ENCODE peak calls at places on chromosomes 2 and 18, in four cellular contexts. F is HepG2, Z is RWPE1, Q is transverse colon. P is an unnamed sample.

GRCh38 chr18:23684515-23685197 is 4.6 kb upstream of the LAMA3 start:
- DNase-seq in F (peak; percentile 47), Z (no peak), Q (no peak), P (peak; percentile 50)

GRCh38 chr18:63994783-63995399 is 25.0 kb downstream of the SERPINB8 start:
- DNase-seq in F (peak; percentile 16), Z (peak; percentile 39), Q (peak; percentile 40), P (peak; percentile 44)

GRCh38 chr2:203835867-203836800 is 31.4 kb upstream of the CTLA4 start:
- DNase-seq in F (no peak), Z (no peak), Q (no peak), P (no peak)

GRCh38 chr18:43501099-43501498 is 223.8 kb upstream of the SYT4 start:
- DNase-seq in F (no peak), Z (no peak), Q (no peak), P (no peak)

GRCh38 chr2:222756951-222757645 is 85.6 kb downstream of the MOGAT1 start:
- DNase-seq in F (no peak), Z (peak; percentile 90), Q (no peak), P (no peak)

GRCh38 chr2:219490186-219490585 is 8.5 kb upstream of the GMPPA start:
- DNase-seq in F (no peak), Z (no peak), Q (no peak), P (no peak)

GRCh38 chr2:171893196-171893823 is 734 bp downstream of the SLC25A12 start:
- DNase-seq in F (no peak), Z (peak; percentile 18), Q (no peak), P (peak; percentile 48)

GRCh38 chr18:74609535-74609934 is 11.9 kb downstream of the ZNF407 start:
- DNase-seq in F (no peak), Z (no peak), Q (no peak), P (no peak)

GRCh38 chr2:2326053-2326452 is 5.0 kb downstream of the MYT1L start:
- DNase-seq in F (no peak), Z (no peak), Q (no peak), P (no peak)

GRCh38 chr2:231245253-231246094 is 47.0 kb downstream of the ARMC9 start:
- DNase-seq in F (no peak), Z (no peak), Q (peak; percentile 67), P (peak; percentile 79)

GRCh38 chr2:30910686-30911085 is 103.4 kb upstream of the CAPN13 start:
- DNase-seq in F (no peak), Z (no peak), Q (no peak), P (no peak)

GRCh38 chr2:231306791-231307440 is 88.6 kb upstream of the B3GNT7 start:
- DNase-seq in F (no peak), Z (peak; percentile 44), Q (peak; percentile 39), P (peak; percentile 32)

GRCh38 chr18:48445540-48445939 is 36.4 kb upstream of the ZBTB7C start:
- DNase-seq in F (peak; percentile 89), Z (peak; percentile 30), Q (peak; percentile 83), P (peak; percentile 89)

GRCh38 chr2:72271766-72272615 is 124.3 kb upstream of the CYP26B1 start:
- DNase-seq in F (no peak), Z (peak; percentile 14), Q (peak; percentile 51), P (peak; percentile 94)

GRCh38 chr18:66440433-66440832 is 163.5 kb downstream of the CDH19 start:
- DNase-seq in F (peak; percentile 88), Z (no peak), Q (no peak), P (no peak)

GRCh38 chr18:4096501-4096900 is 358.6 kb downstream of the DLGAP1 start:
- DNase-seq in F (no peak), Z (peak; percentile 57), Q (no peak), P (no peak)

GRCh38 chr2:240449764-240450531 is 14.5 kb downstream of the GPC1 start:
- DNase-seq in F (no peak), Z (peak; percentile 90), Q (no peak), P (no peak)

GRCh38 chr2:7057865-7058400 is 140.7 kb downstream of the RNF144A start:
- DNase-seq in F (no peak), Z (no peak), Q (no peak), P (peak; percentile 25)

GRCh38 chr2:16765356-16765755 is 99.7 kb upstream of the CYRIA start:
- DNase-seq in F (no peak), Z (no peak), Q (no peak), P (no peak)

GRCh38 chr2:102251042-102251848 is 60.1 kb upstream of the IL1RL1 start:
- DNase-seq in F (peak; percentile 38), Z (peak; percentile 30), Q (peak; percentile 73), P (peak; percentile 49)

GRCh38 chr2:86807462-86808275 is 17.0 kb upstream of the CD8A start:
- DNase-seq in F (peak; percentile 56), Z (peak; percentile 66), Q (peak; percentile 58), P (peak; percentile 47)

GRCh38 chr18:76827205-76827885 is 5.0 kb downstream of the ZNF236 start:
- DNase-seq in F (no peak), Z (no peak), Q (no peak), P (no peak)

GRCh38 chr2:62501794-62502500 is 4.0 kb downstream of the TMEM17 start:
- DNase-seq in F (no peak), Z (no peak), Q (no peak), P (no peak)

GRCh38 chr2:66982766-66983165 is 414.4 kb upstream of the ETAA1 start:
- DNase-seq in F (no peak), Z (no peak), Q (no peak), P (peak; percentile 1)

GRCh38 chr18:67216846-67217245 is 299.7 kb downstream of the DSEL start:
- DNase-seq in F (no peak), Z (no peak), Q (no peak), P (no peak)

GRCh38 chr2:195612515-195613495 is 44.2 kb upstream of the SLC39A10 start:
- DNase-seq in F (peak; percentile 57), Z (peak; percentile 72), Q (no peak), P (no peak)

GRCh38 chr2:216341151-216341550 is 31.1 kb downstream of the MARCHF4 start:
- DNase-seq in F (no peak), Z (no peak), Q (no peak), P (no peak)

GRCh38 chr18:7177131-7177744 is 53.7 kb upstream of the LRRC30 start:
- DNase-seq in F (peak; percentile 45), Z (peak; percentile 70), Q (no peak), P (peak; percentile 71)

GRCh38 chr2:86336350-86337234 is 834 bp downstream of the REEP1 start:
- DNase-seq in F (no peak), Z (no peak), Q (no peak), P (peak; percentile 21)

GRCh38 chr2:128693630-128694029 is 375.0 kb upstream of the HS6ST1 start:
- DNase-seq in F (no peak), Z (no peak), Q (no peak), P (no peak)

GRCh38 chr2:84963323-84963691 is 7.7 kb upstream of the KCMF1 start:
- DNase-seq in F (no peak), Z (no peak), Q (no peak), P (no peak)

GRCh38 chr18:58991127-58991798 is 126.6 kb downstream of the ZNF532 start:
- DNase-seq in F (no peak), Z (no peak), Q (no peak), P (no peak)

GRCh38 chr2:241891988-241892298 is 22.4 kb downstream of the RTP5 start:
- DNase-seq in F (no peak), Z (no peak), Q (no peak), P (no peak)

GRCh38 chr18:45589559-45590041 is 25.7 kb upstream of the SLC14A2 start:
- DNase-seq in F (no peak), Z (no peak), Q (no peak), P (no peak)

GRCh38 chr2:148813603-148814065 is 61.4 kb upstream of the KIF5C start:
- DNase-seq in F (no peak), Z (no peak), Q (peak; percentile 25), P (peak; percentile 33)

GRCh38 chr2:18455256-18455862 is 105.1 kb downstream of the RDH14 start:
- DNase-seq in F (peak; percentile 13), Z (peak; percentile 24), Q (no peak), P (no peak)

GRCh38 chr2:64807417-64807816 is 153.7 kb upstream of the SERTAD2 start:
- DNase-seq in F (no peak), Z (peak; percentile 89), Q (no peak), P (no peak)

GRCh38 chr2:182049783-182050182 is 64.1 kb downstream of the PPP1R1C start:
- DNase-seq in F (no peak), Z (no peak), Q (no peak), P (no peak)

GRCh38 chr2:84057917-84058316 is 401.2 kb downstream of the SUCLG1 start:
- DNase-seq in F (no peak), Z (no peak), Q (no peak), P (no peak)

GRCh38 chr18:21669736-21670135 is 34.8 kb downstream of the ABHD3 start:
- DNase-seq in F (no peak), Z (no peak), Q (peak; percentile 69), P (peak; percentile 82)

GRCh38 chr18:21672868-21673267 is 31.7 kb downstream of the ABHD3 start:
- DNase-seq in F (peak; percentile 14), Z (peak; percentile 80), Q (peak; percentile 45), P (peak; percentile 66)
- H3K27ac ChIP-seq in F (no peak overlapping the region), Z (peak overlapping the region; percentile 48), Q (peak overlapping the region; percentile 48), P (no peak overlapping the region)

GRCh38 chr2:236565879-236566402 is 3.7 kb upstream of the ACKR3 start:
- DNase-seq in F (no peak), Z (no peak), Q (no peak), P (no peak)
- H3K27ac ChIP-seq in F (no peak overlapping the region), Z (no peak overlapping the region), Q (no peak overlapping the region), P (no peak overlapping the region)

DNA sequence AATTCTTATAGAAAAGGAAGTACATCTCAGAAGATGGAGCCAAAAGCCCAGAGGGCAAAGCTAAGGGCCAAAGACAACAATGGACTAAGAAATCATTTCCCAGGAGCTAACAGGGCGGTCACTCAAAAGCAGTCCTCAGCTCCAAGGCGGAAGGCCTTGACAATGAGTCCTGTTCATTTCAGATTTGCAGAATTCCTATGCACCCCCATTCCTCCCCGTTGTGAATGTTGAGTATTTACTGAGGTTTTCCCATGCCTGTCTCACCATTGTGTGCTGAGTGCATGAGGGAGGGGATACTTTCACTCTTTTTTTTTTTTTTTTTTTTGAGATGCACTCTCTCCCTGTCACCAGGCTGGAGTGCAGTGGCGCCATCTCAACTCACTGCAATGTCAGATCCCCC is 18.8 kb upstream of the DTNB start:
- DNase-seq in F (peak; percentile 60), Z (no peak), Q (no peak), P (no peak)
- H3K27ac ChIP-seq in F (no peak overlapping the region), Z (peak overlapping the region; percentile 55), Q (no peak overlapping the region), P (no peak overlapping the region)

DNA sequence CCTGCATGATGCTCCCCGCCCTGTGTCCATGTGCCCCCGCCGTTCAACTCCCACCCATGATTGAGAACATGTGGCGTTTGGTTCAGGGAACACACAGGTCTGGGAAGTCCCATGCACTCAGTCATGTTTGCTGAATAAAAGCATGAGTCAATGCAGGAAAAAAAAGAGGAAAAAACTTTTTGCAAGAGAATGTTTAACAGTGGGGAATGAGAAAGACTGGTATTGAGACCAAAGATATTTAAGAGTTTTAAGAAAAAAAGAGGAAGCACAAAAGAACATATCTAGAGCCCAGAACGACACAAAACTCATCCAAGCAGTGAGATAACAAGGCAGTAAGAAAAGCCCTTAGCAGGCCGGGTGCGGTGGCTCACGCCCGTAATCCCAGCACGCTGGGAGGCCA is 279.2 kb upstream of the THSD7B start:
- DNase-seq in F (no peak), Z (no peak), Q (no peak), P (no peak)
- H3K27ac ChIP-seq in F (no peak overlapping the region), Z (no peak overlapping the region), Q (no peak overlapping the region), P (no peak overlapping the region)